ENCODE peak calls at places on chromosomes 6 and 20, in eight cellular contexts. E, U, A, D, N, B, J and M are unnamed samples.
A peak's percentile ranks its signal among the peaks of the same experiment; 100 is the strongest.

GRCh38 chr20:2742431-2742830 is 49.9 kb downstream of the EBF4 start:
- DNase-seq in B (no peak), U (no peak), J (no peak), D (no peak), A (no peak), E (no peak), N (no peak), M (no peak)

GRCh38 chr20:61850457-61850856 is 215.2 kb downstream of the TAF4 start:
- DNase-seq in A (no peak), E (no peak), B (no peak), U (no peak), N (no peak), J (no peak), D (no peak), M (no peak)

GRCh38 chr20:51118985-51119527 is 96.1 kb upstream of the KCNG1 start:
- DNase-seq in B (no peak), N (no peak), A (no peak), U (no peak), D (no peak), J (no peak), E (no peak), M (no peak)

GRCh38 chr6:10421508-10422281 is 6.8 kb upstream of the TFAP2A start:
- DNase-seq in U (no peak), E (no peak), B (no peak), A (no peak), J (no peak), D (no peak), N (no peak), M (peak; percentile 21)

GRCh38 chr6:34047913-34048867 is 97.7 kb downstream of the GRM4 start:
- DNase-seq in J (no peak), D (no peak), E (no peak), U (no peak), N (no peak), B (no peak), A (no peak), M (no peak)

GRCh38 chr6:164266851-164267250 is 852.3 kb downstream of the QKI start:
- DNase-seq in D (no peak), E (no peak), N (no peak), U (no peak), B (no peak), A (no peak), J (no peak), M (no peak)

GRCh38 chr6:5173862-5174643 is 86.7 kb downstream of the LYRM4 start:
- DNase-seq in E (peak; percentile 23), J (no peak), B (peak; percentile 24), D (no peak), A (peak; percentile 49), N (no peak), U (no peak), M (no peak)

GRCh38 chr6:121520337-121521163 is 85.1 kb downstream of the GJA1 start:
- DNase-seq in J (peak; percentile 80), N (no peak), B (no peak), U (no peak), D (no peak), E (no peak), A (no peak), M (no peak)

GRCh38 chr6:11011787-11012234 is 32.3 kb downstream of the ELOVL2 start:
- DNase-seq in B (no peak), N (no peak), U (no peak), E (no peak), D (no peak), J (peak; percentile 27), A (no peak), M (peak; percentile 9)

GRCh38 chr6:34663887-34664269 is 32.7 kb downstream of the ILRUN start:
- DNase-seq in U (no peak), J (peak; percentile 7), A (no peak), N (no peak), E (no peak), D (no peak), B (no peak), M (no peak)

GRCh38 chr20:11274137-11274536 is 600.3 kb upstream of the JAG1 start:
- DNase-seq in D (no peak), J (peak; percentile 80), N (no peak), B (no peak), U (no peak), A (no peak), E (no peak), M (peak; percentile 36)

GRCh38 chr6:145025488-145025887 is 709.8 kb downstream of the EPM2A start:
- DNase-seq in U (no peak), J (no peak), B (no peak), D (no peak), A (no peak), N (no peak), E (no peak), M (no peak)

GRCh38 chr6:167827062-167827587 is 414 bp downstream of the AFDN start:
- DNase-seq in J (peak; percentile 30), B (no peak), N (no peak), E (no peak), A (peak; percentile 18), U (peak; percentile 68), D (no peak), M (no peak)

GRCh38 chr6:119145111-119145510 is 66.6 kb upstream of the FAM184A start:
- DNase-seq in A (no peak), J (peak; percentile 9), U (no peak), N (no peak), E (no peak), D (no peak), B (no peak), M (no peak)